ENCODE peak calls at places on chromosomes 1 and 21, in ten cellular contexts. One of them, this sample, is unnamed.
A peak's percentile ranks its signal among the peaks of the same experiment; 100 is the strongest.

GRCh38 chr21:45460611-45461368 is 55.8 kb downstream of the COL18A1 start:
- DNase-seq in IMR-90: peak; percentile 91
- DNase-seq in tibial nerve: no peak
- DNase-seq in ovary: no peak
- DNase-seq in transverse colon: no peak
- DNase-seq in A549: no peak
- DNase-seq in adrenal gland: no peak
- DNase-seq in endothelial cell of umbilical vein: no peak
- DNase-seq in stomach: no peak
- DNase-seq in uterus: no peak
- DNase-seq in this sample: no peak

GRCh38 chr1:196607940-196608339 is 300 bp downstream of the KCNT2 start:
- DNase-seq in IMR-90: no peak
- DNase-seq in tibial nerve: no peak
- DNase-seq in ovary: no peak
- DNase-seq in transverse colon: no peak
- DNase-seq in A549: no peak
- DNase-seq in adrenal gland: no peak
- DNase-seq in endothelial cell of umbilical vein: peak; percentile 29
- DNase-seq in stomach: no peak
- DNase-seq in uterus: no peak
- DNase-seq in this sample: no peak

GRCh38 chr1:192133350-192133950 is 24.8 kb upstream of the RGS18 start:
- DNase-seq in IMR-90: peak; percentile 66
- DNase-seq in tibial nerve: no peak
- DNase-seq in ovary: no peak
- DNase-seq in transverse colon: no peak
- DNase-seq in A549: no peak
- DNase-seq in adrenal gland: no peak
- DNase-seq in endothelial cell of umbilical vein: peak; percentile 77
- DNase-seq in stomach: no peak
- DNase-seq in uterus: no peak
- DNase-seq in this sample: no peak

GRCh38 chr21:39004776-39005605 is 178.3 kb downstream of the PSMG1 start:
- DNase-seq in IMR-90: peak; percentile 26
- DNase-seq in tibial nerve: no peak
- DNase-seq in ovary: peak; percentile 60
- DNase-seq in transverse colon: peak; percentile 47
- DNase-seq in A549: no peak
- DNase-seq in adrenal gland: peak; percentile 65
- DNase-seq in endothelial cell of umbilical vein: peak; percentile 84
- DNase-seq in stomach: peak; percentile 35
- DNase-seq in uterus: peak; percentile 52
- DNase-seq in this sample: peak; percentile 78

GRCh38 chr21:29196021-29196663 is 65.7 kb downstream of the MAP3K7CL start:
- DNase-seq in IMR-90: peak; percentile 97
- DNase-seq in tibial nerve: no peak
- DNase-seq in ovary: no peak
- DNase-seq in transverse colon: peak; percentile 51
- DNase-seq in A549: peak; percentile 76
- DNase-seq in adrenal gland: peak; percentile 64
- DNase-seq in endothelial cell of umbilical vein: peak; percentile 90
- DNase-seq in stomach: peak; percentile 53
- DNase-seq in uterus: no peak
- DNase-seq in this sample: peak; percentile 57

GRCh38 chr1:239816090-239816812 is 275.4 kb upstream of the FMN2 start:
- DNase-seq in IMR-90: peak; percentile 55
- DNase-seq in tibial nerve: no peak
- DNase-seq in ovary: peak; percentile 62
- DNase-seq in transverse colon: peak; percentile 25
- DNase-seq in A549: peak; percentile 85
- DNase-seq in adrenal gland: peak; percentile 71
- DNase-seq in endothelial cell of umbilical vein: no peak
- DNase-seq in stomach: peak; percentile 57
- DNase-seq in uterus: peak; percentile 56
- DNase-seq in this sample: no peak

GRCh38 chr1:145846191-145846590 is 761 bp downstream of the NUDT17 start:
- DNase-seq in IMR-90: peak; percentile 31
- DNase-seq in tibial nerve: no peak
- DNase-seq in ovary: no peak
- DNase-seq in transverse colon: no peak
- DNase-seq in A549: peak; percentile 77
- DNase-seq in adrenal gland: no peak
- DNase-seq in endothelial cell of umbilical vein: peak; percentile 46
- DNase-seq in stomach: no peak
- DNase-seq in uterus: no peak
- DNase-seq in this sample: no peak

GRCh38 chr1:1758059-1758621 is 20.1 kb downstream of the NADK start:
- DNase-seq in IMR-90: no peak
- DNase-seq in tibial nerve: no peak
- DNase-seq in ovary: no peak
- DNase-seq in transverse colon: no peak
- DNase-seq in A549: no peak
- DNase-seq in adrenal gland: peak; percentile 54
- DNase-seq in endothelial cell of umbilical vein: no peak
- DNase-seq in stomach: peak; percentile 80
- DNase-seq in uterus: no peak
- DNase-seq in this sample: no peak

GRCh38 chr1:91148641-91149069 is 126.8 kb upstream of the ZNF644 start:
- DNase-seq in IMR-90: no peak
- DNase-seq in tibial nerve: no peak
- DNase-seq in ovary: no peak
- DNase-seq in transverse colon: peak; percentile 27
- DNase-seq in A549: no peak
- DNase-seq in adrenal gland: no peak
- DNase-seq in endothelial cell of umbilical vein: no peak
- DNase-seq in stomach: no peak
- DNase-seq in uterus: no peak
- DNase-seq in this sample: no peak

GRCh38 chr1:93993731-93994130 is 84.5 kb upstream of the GCLM start:
- DNase-seq in IMR-90: no peak
- DNase-seq in tibial nerve: no peak
- DNase-seq in ovary: no peak
- DNase-seq in transverse colon: no peak
- DNase-seq in A549: no peak
- DNase-seq in adrenal gland: no peak
- DNase-seq in endothelial cell of umbilical vein: no peak
- DNase-seq in stomach: no peak
- DNase-seq in uterus: no peak
- DNase-seq in this sample: no peak

GRCh38 chr1:173403996-173404395 is 73.1 kb upstream of the PRDX6 start:
- DNase-seq in IMR-90: no peak
- DNase-seq in tibial nerve: no peak
- DNase-seq in ovary: no peak
- DNase-seq in transverse colon: no peak
- DNase-seq in A549: no peak
- DNase-seq in adrenal gland: no peak
- DNase-seq in endothelial cell of umbilical vein: no peak
- DNase-seq in stomach: no peak
- DNase-seq in uterus: no peak
- DNase-seq in this sample: no peak

GRCh38 chr1:151839457-151840409 is at the start of gene C2CD4D:
- DNase-seq in IMR-90: no peak
- DNase-seq in tibial nerve: peak; percentile 38
- DNase-seq in ovary: no peak
- DNase-seq in transverse colon: peak; percentile 87
- DNase-seq in A549: no peak
- DNase-seq in adrenal gland: no peak
- DNase-seq in endothelial cell of umbilical vein: no peak
- DNase-seq in stomach: peak; percentile 76
- DNase-seq in uterus: no peak
- DNase-seq in this sample: no peak

GRCh38 chr1:234331511-234331910 is 41.7 kb upstream of the COA6 start:
- DNase-seq in IMR-90: peak; percentile 46
- DNase-seq in tibial nerve: no peak
- DNase-seq in ovary: no peak
- DNase-seq in transverse colon: no peak
- DNase-seq in A549: no peak
- DNase-seq in adrenal gland: no peak
- DNase-seq in endothelial cell of umbilical vein: no peak
- DNase-seq in stomach: no peak
- DNase-seq in uterus: no peak
- DNase-seq in this sample: no peak

GRCh38 chr21:46498335-46499050 is 39.8 kb downstream of the DIP2A start:
- DNase-seq in IMR-90: peak; percentile 45
- DNase-seq in tibial nerve: no peak
- DNase-seq in ovary: no peak
- DNase-seq in transverse colon: no peak
- DNase-seq in A549: no peak
- DNase-seq in adrenal gland: no peak
- DNase-seq in endothelial cell of umbilical vein: no peak
- DNase-seq in stomach: no peak
- DNase-seq in uterus: no peak
- DNase-seq in this sample: no peak

GRCh38 chr1:85578321-85579295 is 2.0 kb upstream of the CCN1 start:
- DNase-seq in IMR-90: peak; percentile 98
- DNase-seq in tibial nerve: no peak
- DNase-seq in ovary: no peak
- DNase-seq in transverse colon: no peak
- DNase-seq in A549: no peak
- DNase-seq in adrenal gland: no peak
- DNase-seq in endothelial cell of umbilical vein: peak; percentile 92
- DNase-seq in stomach: no peak
- DNase-seq in uterus: peak; percentile 35
- DNase-seq in this sample: no peak

GRCh38 chr1:174005032-174005431 is 17.1 kb downstream of the RC3H1 start:
- DNase-seq in IMR-90: peak; percentile 34
- DNase-seq in tibial nerve: no peak
- DNase-seq in ovary: no peak
- DNase-seq in transverse colon: no peak
- DNase-seq in A549: no peak
- DNase-seq in adrenal gland: no peak
- DNase-seq in endothelial cell of umbilical vein: no peak
- DNase-seq in stomach: no peak
- DNase-seq in uterus: no peak
- DNase-seq in this sample: no peak

GRCh38 chr1:202590119-202590518 is 120.1 kb downstream of the SYT2 start:
- DNase-seq in IMR-90: no peak
- DNase-seq in tibial nerve: no peak
- DNase-seq in ovary: no peak
- DNase-seq in transverse colon: no peak
- DNase-seq in A549: no peak
- DNase-seq in adrenal gland: no peak
- DNase-seq in endothelial cell of umbilical vein: no peak
- DNase-seq in stomach: no peak
- DNase-seq in uterus: no peak
- DNase-seq in this sample: no peak
- H3K4me1 ChIP-seq in IMR-90: peaks cover 43% of the 10 kb centered on the region
- H3K4me1 ChIP-seq in tibial nerve: peaks cover 34% of the 10 kb centered on the region
- H3K4me1 ChIP-seq in ovary: peaks cover 15% of the 10 kb centered on the region
- H3K4me1 ChIP-seq in transverse colon: peaks cover 10% of the 10 kb centered on the region
- H3K4me1 ChIP-seq in A549: peaks cover 65% of the 10 kb centered on the region
- H3K4me1 ChIP-seq in adrenal gland: no peaks in the 10 kb centered on the region
- H3K4me1 ChIP-seq in endothelial cell of umbilical vein: peaks cover 51% of the 10 kb centered on the region
- H3K4me1 ChIP-seq in stomach: no peaks in the 10 kb centered on the region
- H3K4me1 ChIP-seq in uterus: peaks cover 6% of the 10 kb centered on the region
- H3K4me1 ChIP-seq in this sample: peaks cover 90% of the 10 kb centered on the region

DNA sequence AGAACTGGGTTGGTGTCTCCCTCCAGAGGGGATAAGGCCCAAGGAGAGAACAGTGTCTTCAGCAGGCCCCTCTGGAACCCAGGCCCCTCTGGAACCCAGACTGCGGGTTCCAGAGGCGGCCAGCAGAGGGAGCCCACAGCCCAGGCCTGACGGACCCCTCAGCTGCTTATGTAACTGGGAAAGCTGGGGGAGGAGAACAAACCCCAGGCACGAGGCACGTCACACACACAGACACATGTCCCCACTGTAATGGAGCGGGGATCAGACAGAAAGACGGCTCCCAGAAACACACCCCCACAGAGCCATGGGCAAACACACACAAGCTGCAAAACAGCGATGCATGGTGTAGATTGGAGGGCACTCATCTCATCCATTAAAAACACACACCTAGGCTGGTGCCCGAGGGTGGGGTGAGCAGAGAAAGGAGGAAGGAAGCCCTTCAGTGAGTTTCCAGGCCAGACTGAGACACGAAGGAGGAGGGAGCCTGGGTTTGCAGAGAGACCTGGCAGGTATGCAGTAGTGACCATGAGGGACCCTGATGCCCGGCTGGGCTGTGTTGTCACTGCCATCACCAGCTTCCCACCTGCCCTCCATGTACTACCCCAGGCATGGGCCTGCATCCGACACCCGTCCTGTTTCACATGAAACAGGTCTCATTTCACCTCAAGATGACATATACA is 2.8 kb upstream of the IGSF8 start:
- DNase-seq in IMR-90: peak; percentile 62
- DNase-seq in tibial nerve: peak; percentile 68
- DNase-seq in ovary: peak; percentile 86
- DNase-seq in transverse colon: peak; percentile 78
- DNase-seq in A549: peak; percentile 89
- DNase-seq in adrenal gland: peak; percentile 91
- DNase-seq in endothelial cell of umbilical vein: peak; percentile 54
- DNase-seq in stomach: peak; percentile 80
- DNase-seq in uterus: peak; percentile 74
- DNase-seq in this sample: peak; percentile 89
- TF ChIP-seq POLR2A in IMR-90: peak; percentile 37
- TF ChIP-seq POLR2A in tibial nerve: peak; percentile 49
- TF ChIP-seq POLR2A in ovary: no peak
- TF ChIP-seq POLR2A in transverse colon: no peak
- TF ChIP-seq POLR2A in A549: no peak
- TF ChIP-seq POLR2A in adrenal gland: peak; percentile 53
- TF ChIP-seq POLR2A in endothelial cell of umbilical vein: no peak
- TF ChIP-seq POLR2A in stomach: no peak
- TF ChIP-seq POLR2A in uterus: peak; percentile 11
- TF ChIP-seq POLR2A in this sample: no peak

GRCh38 chr1:153569465-153569864 is 3.8 kb upstream of the S100A2 start:
- DNase-seq in IMR-90: no peak
- DNase-seq in tibial nerve: no peak
- DNase-seq in ovary: no peak
- DNase-seq in transverse colon: no peak
- DNase-seq in A549: no peak
- DNase-seq in adrenal gland: no peak
- DNase-seq in endothelial cell of umbilical vein: no peak
- DNase-seq in stomach: no peak
- DNase-seq in uterus: no peak
- DNase-seq in this sample: no peak
- H3K4me1 ChIP-seq in IMR-90: peaks cover 35% of the 10 kb centered on the region
- H3K4me1 ChIP-seq in tibial nerve: peaks cover 37% of the 10 kb centered on the region
- H3K4me1 ChIP-seq in ovary: peaks cover 18% of the 10 kb centered on the region
- H3K4me1 ChIP-seq in transverse colon: peaks cover 37% of the 10 kb centered on the region
- H3K4me1 ChIP-seq in A549: peaks cover 50% of the 10 kb centered on the region
- H3K4me1 ChIP-seq in adrenal gland: peaks cover 33% of the 10 kb centered on the region
- H3K4me1 ChIP-seq in endothelial cell of umbilical vein: peaks cover 37% of the 10 kb centered on the region
- H3K4me1 ChIP-seq in stomach: peaks cover 46% of the 10 kb centered on the region
- H3K4me1 ChIP-seq in uterus: peaks cover 12% of the 10 kb centered on the region
- H3K4me1 ChIP-seq in this sample: peaks cover 24% of the 10 kb centered on the region

DNA sequence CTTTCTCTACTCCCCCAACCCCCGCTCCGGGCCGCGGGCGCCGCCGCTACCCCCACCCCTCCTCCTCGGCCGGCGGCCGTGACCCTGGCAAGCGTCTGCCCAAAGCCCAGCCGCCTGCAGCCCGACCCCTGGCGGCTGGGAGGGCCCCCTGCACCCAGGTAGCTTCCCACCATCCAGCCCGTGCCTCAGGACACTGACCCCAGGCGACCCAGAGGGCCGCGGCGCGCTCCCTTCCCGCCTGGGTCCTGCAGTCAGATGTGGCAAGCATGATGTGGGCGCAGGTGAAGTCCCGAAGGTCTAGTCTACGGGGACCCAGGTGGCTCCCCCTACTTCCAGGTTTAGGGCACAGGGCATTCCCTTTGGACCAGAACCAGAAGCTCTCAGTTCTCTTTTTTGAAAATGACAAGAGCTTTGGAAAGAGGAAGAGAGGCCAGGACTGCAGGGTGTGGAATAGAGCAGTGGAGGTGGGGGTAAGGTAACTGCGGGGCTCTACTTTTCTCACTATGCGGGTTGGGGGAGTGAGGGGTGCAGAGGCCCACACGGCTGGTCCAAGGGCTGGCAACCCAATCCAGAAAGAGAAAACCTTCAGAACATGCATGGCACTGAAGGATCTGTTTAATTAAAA is at the start of gene DENND4B:
- DNase-seq in IMR-90: peak; percentile 65
- DNase-seq in tibial nerve: peak; percentile 54
- DNase-seq in ovary: peak; percentile 90
- DNase-seq in transverse colon: peak; percentile 86
- DNase-seq in A549: peak; percentile 98
- DNase-seq in adrenal gland: peak; percentile 88
- DNase-seq in endothelial cell of umbilical vein: peak; percentile 65
- DNase-seq in stomach: peak; percentile 84
- DNase-seq in uterus: peak; percentile 82
- DNase-seq in this sample: peak; percentile 87
- TF ChIP-seq POLR2A in IMR-90: no peak
- TF ChIP-seq POLR2A in tibial nerve: no peak
- TF ChIP-seq POLR2A in ovary: no peak
- TF ChIP-seq POLR2A in transverse colon: no peak
- TF ChIP-seq POLR2A in A549: no peak
- TF ChIP-seq POLR2A in adrenal gland: no peak
- TF ChIP-seq POLR2A in endothelial cell of umbilical vein: no peak
- TF ChIP-seq POLR2A in stomach: no peak
- TF ChIP-seq POLR2A in uterus: no peak
- TF ChIP-seq POLR2A in this sample: no peak